ENCODE peak calls at places on chromosomes 6 and 20, in nine cellular contexts. A, D, N, R, P, H, B, E and V are unnamed samples.

GRCh38 chr6:5112065-5112799 is 27.1 kb downstream of the PPP1R3G start:
- DNase-seq in A (no peak), D (no peak), N (no peak), R (no peak), P (no peak), H (no peak), B (no peak), E (peak; percentile 62), V (no peak)

GRCh38 chr6:112665114-112665513 is 318.0 kb downstream of the RFPL4B start:
- DNase-seq in A (no peak), D (no peak), N (no peak), R (no peak), P (no peak), H (no peak), B (no peak), E (no peak), V (no peak)

GRCh38 chr6:136525586-136526195 is 24.5 kb downstream of the MAP7 start:
- DNase-seq in A (no peak), D (no peak), N (no peak), R (no peak), P (no peak), H (no peak), B (no peak), E (no peak), V (no peak)

GRCh38 chr6:31115941-31116560 is 1.5 kb downstream of the PSORS1C1 start:
- DNase-seq in A (no peak), D (no peak), N (no peak), R (no peak), P (no peak), H (no peak), B (no peak), E (no peak), V (no peak)

GRCh38 chr20:63260521-63260920 is 6.3 kb upstream of the NKAIN4 start:
- DNase-seq in A (no peak), D (no peak), N (no peak), R (no peak), P (no peak), H (no peak), B (no peak), E (no peak), V (no peak)

GRCh38 chr6:161186173-161186769 is 87.6 kb downstream of the AGPAT4 start:
- DNase-seq in A (no peak), D (no peak), N (no peak), R (no peak), P (no peak), H (no peak), B (no peak), E (peak; percentile 37), V (no peak)

GRCh38 chr20:62635852-62636251 is 6.5 kb upstream of the SLCO4A1 start:
- DNase-seq in A (no peak), D (no peak), N (peak; percentile 47), R (no peak), P (no peak), H (no peak), B (no peak), E (no peak), V (no peak)

GRCh38 chr20:24950128-24950835 is 1.2 kb downstream of the CST7 start:
- DNase-seq in A (no peak), D (peak; percentile 11), N (no peak), R (no peak), P (peak; percentile 24), H (no peak), B (no peak), E (no peak), V (no peak)

GRCh38 chr20:20549699-20550098 is 162.7 kb downstream of the RALGAPA2 start:
- DNase-seq in A (no peak), D (no peak), N (no peak), R (peak; percentile 31), P (no peak), H (no peak), B (no peak), E (no peak), V (no peak)

GRCh38 chr6:144834426-144835038 is 549.4 kb downstream of the UTRN start:
- DNase-seq in A (no peak), D (no peak), N (no peak), R (no peak), P (no peak), H (no peak), B (no peak), E (no peak), V (no peak)

GRCh38 chr20:63576311-63576710 is 2.3 kb upstream of the HELZ2 start:
- DNase-seq in A (no peak), D (no peak), N (no peak), R (no peak), P (no peak), H (no peak), B (no peak), E (no peak), V (no peak)

GRCh38 chr6:117918454-117918853 is 11.4 kb downstream of the SLC35F1 start:
- DNase-seq in A (no peak), D (no peak), N (no peak), R (no peak), P (no peak), H (no peak), B (no peak), E (no peak), V (no peak)

GRCh38 chr6:84304881-84305280 is 77.4 kb upstream of the CEP162 start:
- DNase-seq in A (no peak), D (no peak), N (no peak), R (no peak), P (no peak), H (no peak), B (no peak), E (no peak), V (no peak)

GRCh38 chr6:31558631-31559500 is 11.5 kb downstream of the NFKBIL1 start:
- DNase-seq in A (no peak), D (no peak), N (no peak), R (no peak), P (no peak), H (peak; percentile 64), B (peak; percentile 87), E (peak; percentile 51), V (peak; percentile 71)

GRCh38 chr6:111566873-111567517 is 38.7 kb downstream of the TRAF3IP2 start:
- DNase-seq in A (no peak), D (no peak), N (no peak), R (no peak), P (no peak), H (no peak), B (no peak), E (no peak), V (no peak)

GRCh38 chr20:49460916-49461315 is 21.6 kb downstream of the KCNB1 start:
- DNase-seq in A (peak; percentile 76), D (no peak), N (no peak), R (no peak), P (no peak), H (peak; percentile 92), B (no peak), E (no peak), V (no peak)

DNA sequence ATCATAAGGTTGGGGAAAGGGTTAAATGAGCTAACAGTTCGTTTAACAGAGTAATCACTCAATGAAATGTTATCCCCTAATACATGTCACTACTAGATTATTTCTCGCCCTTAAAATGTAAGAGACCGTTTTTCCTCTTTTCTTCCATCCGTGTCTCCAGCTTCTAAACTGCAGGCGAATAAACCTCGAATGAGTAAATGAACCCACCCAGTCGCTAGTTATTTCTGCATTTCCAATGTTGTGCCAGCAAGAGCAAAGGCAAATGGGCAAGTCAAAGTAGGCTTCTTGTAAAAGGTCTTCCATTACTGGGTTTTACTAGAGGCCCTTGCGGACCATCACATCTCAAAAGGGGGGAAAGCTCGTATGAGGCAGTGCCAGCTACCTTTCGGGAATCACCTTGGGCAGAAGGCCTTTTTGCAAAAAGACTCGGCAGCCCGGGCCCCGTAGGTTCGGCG is 400 bp upstream of the SMAP1 start:
- DNase-seq in A (no peak), D (no peak), N (no peak), R (no peak), P (no peak), H (no peak), B (no peak), E (no peak), V (no peak)
- TF ChIP-seq POLR2A in A (no peak), D (no peak), N (no peak), R (no peak), P (no peak), H (no peak), B (no peak), E (no peak), V (peak; percentile 61)

DNA sequence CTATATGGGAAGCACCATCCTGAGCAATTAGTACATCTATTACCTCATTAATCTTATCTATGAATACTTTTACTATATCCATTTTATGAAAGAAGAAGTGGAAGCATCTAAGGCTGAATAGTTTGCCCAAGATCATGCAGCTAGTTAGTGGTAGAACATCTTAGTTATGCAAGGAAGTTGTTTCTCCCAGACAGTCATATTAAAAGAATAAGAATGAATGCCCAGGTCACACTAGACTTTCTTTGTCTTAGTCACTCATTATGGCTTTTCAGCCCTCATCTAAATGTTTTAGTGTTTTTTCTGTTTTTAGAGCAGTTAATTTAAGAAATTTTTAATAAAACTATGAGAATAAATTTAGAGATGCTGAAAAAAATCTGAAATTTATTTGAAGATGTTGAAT is 517.5 kb downstream of the CDKAL1 start:
- DNase-seq in A (no peak), D (no peak), N (no peak), R (no peak), P (no peak), H (no peak), B (no peak), E (no peak), V (no peak)
- TF ChIP-seq POLR2A in A (no peak), D (no peak), N (no peak), R (no peak), P (no peak), H (no peak), B (no peak), E (no peak), V (no peak)

GRCh38 chr6:157151989-157152388 is 171.3 kb downstream of the TMEM242 start:
- DNase-seq in A (no peak), D (no peak), N (no peak), R (no peak), P (no peak), H (no peak), B (no peak), E (no peak), V (no peak)

GRCh38 chr6:157152544-157152943 is 170.8 kb downstream of the TMEM242 start:
- DNase-seq in A (no peak), D (no peak), N (no peak), R (no peak), P (no peak), H (no peak), B (no peak), E (no peak), V (no peak)

GRCh38 chr6:157151029-157151428 is 172.3 kb downstream of the TMEM242 start:
- DNase-seq in A (no peak), D (no peak), N (no peak), R (no peak), P (no peak), H (no peak), B (no peak), E (no peak), V (no peak)

GRCh38 chr6:157148391-157149323 is 174.7 kb downstream of the TMEM242 start:
- DNase-seq in A (no peak), D (peak; percentile 39), N (peak; percentile 73), R (no peak), P (peak; percentile 32), H (no peak), B (no peak), E (peak; percentile 86), V (no peak)

GRCh38 chr6:157150076-157150475 is 173.2 kb downstream of the TMEM242 start:
- DNase-seq in A (no peak), D (no peak), N (no peak), R (no peak), P (no peak), H (no peak), B (no peak), E (no peak), V (no peak)
- TF ChIP-seq POLR2A in A (no peak), D (no peak), N (no peak), R (no peak), P (no peak), H (no peak), B (no peak), E (no peak), V (no peak)

GRCh38 chr20:59006167-59006863 is 739 bp downstream of the CTSZ start:
- DNase-seq in A (peak; percentile 55), D (peak; percentile 29), N (no peak), R (no peak), P (no peak), H (peak; percentile 95), B (no peak), E (peak; percentile 30), V (no peak)
- TF ChIP-seq POLR2A in A (no peak), D (no peak), N (no peak), R (no peak), P (no peak), H (no peak), B (peak; percentile 25), E (no peak), V (peak; percentile 40)